ENCODE peak calls at places on chromosomes 1 and 21, in eight cellular contexts. One of them, this sample, is unnamed.

GRCh38 chr1:201320168-201320842 is 37.0 kb downstream of the PKP1 start:
- DNase-seq in stimulated activated CD4-positive, alpha-beta T cell treated with anti-CD3 and anti-CD28 coated beads, TNF-alpha, amount 100 ng/mL, for 4 hours: no peak
- DNase-seq in NCI-H2171 treated with DMSO at 0.1 percent for 48 hours: no peak
- DNase-seq in NCI-H1105: no peak
- DNase-seq in astrocyte of the spinal cord: no peak
- DNase-seq in GM04504: no peak
- DNase-seq in HEK293T: no peak
- DNase-seq in LoVo: no peak
- DNase-seq in this sample: no peak

GRCh38 chr1:19676438-19676922 is 11.8 kb downstream of the HTR6 start:
- DNase-seq in stimulated activated CD4-positive, alpha-beta T cell treated with anti-CD3 and anti-CD28 coated beads, TNF-alpha, amount 100 ng/mL, for 4 hours: no peak
- DNase-seq in NCI-H2171 treated with DMSO at 0.1 percent for 48 hours: no peak
- DNase-seq in NCI-H1105: no peak
- DNase-seq in astrocyte of the spinal cord: peak
- DNase-seq in GM04504: peak
- DNase-seq in HEK293T: peak
- DNase-seq in LoVo: peak
- DNase-seq in this sample: no peak

GRCh38 chr1:203038217-203038741 is 12.0 kb downstream of the PPFIA4 start:
- DNase-seq in stimulated activated CD4-positive, alpha-beta T cell treated with anti-CD3 and anti-CD28 coated beads, TNF-alpha, amount 100 ng/mL, for 4 hours: no peak
- DNase-seq in NCI-H2171 treated with DMSO at 0.1 percent for 48 hours: no peak
- DNase-seq in NCI-H1105: no peak
- DNase-seq in astrocyte of the spinal cord: peak
- DNase-seq in GM04504: peak
- DNase-seq in HEK293T: no peak
- DNase-seq in LoVo: no peak
- DNase-seq in this sample: peak

GRCh38 chr1:223019236-223019635 is 123.8 kb downstream of the TLR5 start:
- DNase-seq in stimulated activated CD4-positive, alpha-beta T cell treated with anti-CD3 and anti-CD28 coated beads, TNF-alpha, amount 100 ng/mL, for 4 hours: no peak
- DNase-seq in NCI-H2171 treated with DMSO at 0.1 percent for 48 hours: no peak
- DNase-seq in NCI-H1105: no peak
- DNase-seq in astrocyte of the spinal cord: no peak
- DNase-seq in GM04504: no peak
- DNase-seq in HEK293T: no peak
- DNase-seq in LoVo: no peak
- DNase-seq in this sample: no peak

GRCh38 chr1:246647513-246647912 is 76.7 kb upstream of the SCCPDH start:
- DNase-seq in stimulated activated CD4-positive, alpha-beta T cell treated with anti-CD3 and anti-CD28 coated beads, TNF-alpha, amount 100 ng/mL, for 4 hours: no peak
- DNase-seq in NCI-H2171 treated with DMSO at 0.1 percent for 48 hours: no peak
- DNase-seq in NCI-H1105: no peak
- DNase-seq in astrocyte of the spinal cord: peak
- DNase-seq in GM04504: no peak
- DNase-seq in HEK293T: no peak
- DNase-seq in LoVo: no peak
- DNase-seq in this sample: no peak

GRCh38 chr1:27951396-27951795 is 8.4 kb upstream of the XKR8 start:
- DNase-seq in stimulated activated CD4-positive, alpha-beta T cell treated with anti-CD3 and anti-CD28 coated beads, TNF-alpha, amount 100 ng/mL, for 4 hours: no peak
- DNase-seq in NCI-H2171 treated with DMSO at 0.1 percent for 48 hours: no peak
- DNase-seq in NCI-H1105: no peak
- DNase-seq in astrocyte of the spinal cord: no peak
- DNase-seq in GM04504: no peak
- DNase-seq in HEK293T: no peak
- DNase-seq in LoVo: no peak
- DNase-seq in this sample: no peak

GRCh38 chr1:54952950-54953718 is 27.3 kb upstream of the TMEM61 start:
- DNase-seq in stimulated activated CD4-positive, alpha-beta T cell treated with anti-CD3 and anti-CD28 coated beads, TNF-alpha, amount 100 ng/mL, for 4 hours: no peak
- DNase-seq in NCI-H2171 treated with DMSO at 0.1 percent for 48 hours: no peak
- DNase-seq in NCI-H1105: no peak
- DNase-seq in astrocyte of the spinal cord: peak
- DNase-seq in GM04504: no peak
- DNase-seq in HEK293T: no peak
- DNase-seq in LoVo: peak
- DNase-seq in this sample: no peak

GRCh38 chr1:103129796-103130195 is 21.5 kb upstream of the COL11A1 start:
- DNase-seq in stimulated activated CD4-positive, alpha-beta T cell treated with anti-CD3 and anti-CD28 coated beads, TNF-alpha, amount 100 ng/mL, for 4 hours: no peak
- DNase-seq in NCI-H2171 treated with DMSO at 0.1 percent for 48 hours: no peak
- DNase-seq in NCI-H1105: no peak
- DNase-seq in astrocyte of the spinal cord: no peak
- DNase-seq in GM04504: no peak
- DNase-seq in HEK293T: no peak
- DNase-seq in LoVo: no peak
- DNase-seq in this sample: no peak

GRCh38 chr1:81142099-81142776 is 658.5 kb upstream of the ADGRL2 start:
- DNase-seq in stimulated activated CD4-positive, alpha-beta T cell treated with anti-CD3 and anti-CD28 coated beads, TNF-alpha, amount 100 ng/mL, for 4 hours: no peak
- DNase-seq in NCI-H2171 treated with DMSO at 0.1 percent for 48 hours: no peak
- DNase-seq in NCI-H1105: no peak
- DNase-seq in astrocyte of the spinal cord: peak
- DNase-seq in GM04504: no peak
- DNase-seq in HEK293T: no peak
- DNase-seq in LoVo: no peak
- DNase-seq in this sample: no peak

GRCh38 chr21:38468989-38469388 is 29.3 kb downstream of the ERG start:
- DNase-seq in stimulated activated CD4-positive, alpha-beta T cell treated with anti-CD3 and anti-CD28 coated beads, TNF-alpha, amount 100 ng/mL, for 4 hours: no peak
- DNase-seq in NCI-H2171 treated with DMSO at 0.1 percent for 48 hours: no peak
- DNase-seq in NCI-H1105: no peak
- DNase-seq in astrocyte of the spinal cord: no peak
- DNase-seq in GM04504: no peak
- DNase-seq in HEK293T: no peak
- DNase-seq in LoVo: peak
- DNase-seq in this sample: no peak

GRCh38 chr1:10674222-10674621 is 122.2 kb downstream of the CASZ1 start:
- DNase-seq in stimulated activated CD4-positive, alpha-beta T cell treated with anti-CD3 and anti-CD28 coated beads, TNF-alpha, amount 100 ng/mL, for 4 hours: no peak
- DNase-seq in NCI-H2171 treated with DMSO at 0.1 percent for 48 hours: no peak
- DNase-seq in NCI-H1105: no peak
- DNase-seq in astrocyte of the spinal cord: no peak
- DNase-seq in GM04504: no peak
- DNase-seq in HEK293T: no peak
- DNase-seq in LoVo: no peak
- DNase-seq in this sample: no peak

GRCh38 chr1:168689726-168690602 is 39.0 kb downstream of the DPT start:
- DNase-seq in stimulated activated CD4-positive, alpha-beta T cell treated with anti-CD3 and anti-CD28 coated beads, TNF-alpha, amount 100 ng/mL, for 4 hours: no peak
- DNase-seq in NCI-H2171 treated with DMSO at 0.1 percent for 48 hours: peak
- DNase-seq in NCI-H1105: no peak
- DNase-seq in astrocyte of the spinal cord: peak
- DNase-seq in GM04504: no peak
- DNase-seq in HEK293T: no peak
- DNase-seq in LoVo: no peak
- DNase-seq in this sample: no peak

GRCh38 chr1:17315542-17316130 is 7.6 kb downstream of the PADI4 start:
- DNase-seq in stimulated activated CD4-positive, alpha-beta T cell treated with anti-CD3 and anti-CD28 coated beads, TNF-alpha, amount 100 ng/mL, for 4 hours: no peak
- DNase-seq in NCI-H2171 treated with DMSO at 0.1 percent for 48 hours: no peak
- DNase-seq in NCI-H1105: no peak
- DNase-seq in astrocyte of the spinal cord: no peak
- DNase-seq in GM04504: no peak
- DNase-seq in HEK293T: no peak
- DNase-seq in LoVo: no peak
- DNase-seq in this sample: no peak

GRCh38 chr1:24899581-24900485 is 30.2 kb downstream of the RUNX3 start:
- DNase-seq in stimulated activated CD4-positive, alpha-beta T cell treated with anti-CD3 and anti-CD28 coated beads, TNF-alpha, amount 100 ng/mL, for 4 hours: no peak
- DNase-seq in NCI-H2171 treated with DMSO at 0.1 percent for 48 hours: peak
- DNase-seq in NCI-H1105: no peak
- DNase-seq in astrocyte of the spinal cord: no peak
- DNase-seq in GM04504: no peak
- DNase-seq in HEK293T: no peak
- DNase-seq in LoVo: no peak
- DNase-seq in this sample: no peak

This sample was measured in AG04449.